ENCODE peak calls at places on chromosome 20, in five cellular contexts. I is IMR-90, M is HepG2, H is A549, W is SK-N-SH. R is an unnamed sample.

GRCh38 chr20:419556-420168 is 11.6 kb downstream of the RBCK1 start:
- DNase-seq in I (no peak), M (no peak), H (no peak), W (no peak), R (no peak)

GRCh38 chr20:23649242-23649641 is 11.5 kb upstream of the CST3 start:
- DNase-seq in I (no peak), M (no peak), H (no peak), W (no peak), R (no peak)

GRCh38 chr20:57708694-57709673 is 831 bp downstream of the PMEPA1 start:
- DNase-seq in I (peak), M (no peak), H (no peak), W (peak), R (no peak)

GRCh38 chr20:58647814-58648501 is 3.1 kb upstream of the STX16 start:
- DNase-seq in I (peak), M (no peak), H (no peak), W (no peak), R (no peak)

GRCh38 chr20:18005170-18005989 is 36.6 kb downstream of the MGME1 start:
- DNase-seq in I (no peak), M (no peak), H (no peak), W (no peak), R (peak)

GRCh38 chr20:59027746-59028320 is 4.3 kb downstream of the ATP5F1E start:
- DNase-seq in I (peak), M (no peak), H (no peak), W (no peak), R (no peak)

GRCh38 chr20:18496740-18497592 is at the start of gene RBBP9:
- DNase-seq in I (peak), M (peak), H (peak), W (peak), R (peak)

GRCh38 chr20:17617212-17617867 is 47.5 kb downstream of the DSTN start:
- DNase-seq in I (no peak), M (peak), H (peak), W (peak), R (no peak)

GRCh38 chr20:47885909-47886453 is 100.7 kb upstream of the SULF2 start:
- DNase-seq in I (no peak), M (no peak), H (no peak), W (no peak), R (no peak)

GRCh38 chr20:5000263-5001173 is 792 bp downstream of the SLC23A2 start:
- DNase-seq in I (peak), M (peak), H (no peak), W (peak), R (no peak)

GRCh38 chr20:60215786-60216730 is 257.8 kb downstream of the CDH26 start:
- DNase-seq in I (no peak), M (no peak), H (no peak), W (peak), R (no peak)

GRCh38 chr20:33841439-33841799 is 30.3 kb downstream of the CHMP4B start:
- DNase-seq in I (no peak), M (no peak), H (no peak), W (no peak), R (no peak)

GRCh38 chr20:5504061-5504739 is 187.4 kb upstream of the PROKR2 start:
- DNase-seq in I (no peak), M (peak), H (no peak), W (peak), R (no peak)

GRCh38 chr20:24491043-24491756 is 21.8 kb downstream of the SYNDIG1 start:
- DNase-seq in I (no peak), M (no peak), H (no peak), W (no peak), R (no peak)

GRCh38 chr20:63292904-63293303 is at the start of gene COL20A1:
- DNase-seq in I (no peak), M (no peak), H (no peak), W (peak), R (no peak)

GRCh38 chr20:13418263-13419229 is 197.5 kb downstream of the ISM1 start:
- DNase-seq in I (no peak), M (peak), H (no peak), W (no peak), R (no peak)

GRCh38 chr20:34242879-34243278 is 1.7 kb downstream of the ASIP start:
- DNase-seq in I (no peak), M (no peak), H (no peak), W (no peak), R (no peak)

GRCh38 chr20:57713505-57713903 is 3.7 kb upstream of the PMEPA1 start:
- DNase-seq in I (no peak), M (no peak), H (no peak), W (no peak), R (no peak)

GRCh38 chr20:53692465-53693067 is 98.9 kb upstream of the ZNF217 start:
- DNase-seq in I (peak), M (no peak), H (no peak), W (no peak), R (no peak)

GRCh38 chr20:23139524-23139923 is 53.4 kb upstream of the CD93 start:
- DNase-seq in I (no peak), M (no peak), H (no peak), W (no peak), R (no peak)

GRCh38 chr20:44123874-44124535 is 63.0 kb downstream of the JPH2 start:
- DNase-seq in I (no peak), M (no peak), H (no peak), W (no peak), R (no peak)

GRCh38 chr20:59030911-59031310 is 1.2 kb downstream of the ATP5F1E start:
- DNase-seq in I (no peak), M (no peak), H (no peak), W (no peak), R (no peak)

GRCh38 chr20:50868509-50869495 is 62.4 kb downstream of the ADNP start:
- DNase-seq in I (peak), M (peak), H (no peak), W (no peak), R (no peak)

GRCh38 chr20:41173161-41173721 is 35.9 kb downstream of the PLCG1 start:
- DNase-seq in I (peak), M (peak), H (peak), W (peak), R (no peak)

GRCh38 chr20:52845044-52845443 is 127.1 kb upstream of the TSHZ2 start:
- DNase-seq in I (no peak), M (no peak), H (no peak), W (no peak), R (no peak)

GRCh38 chr20:53084408-53084997 is 112.3 kb downstream of the TSHZ2 start:
- DNase-seq in I (no peak), M (no peak), H (no peak), W (no peak), R (no peak)

GRCh38 chr20:57476073-57476526 is 48.8 kb downstream of the CTCFL start:
- DNase-seq in I (no peak), M (no peak), H (no peak), W (no peak), R (peak)

GRCh38 chr20:33137195-33137594 is 30.8 kb upstream of the BPIFA2 start:
- DNase-seq in I (no peak), M (no peak), H (no peak), W (no peak), R (no peak)

GRCh38 chr20:44527716-44528199 is 5.9 kb upstream of the SERINC3 start:
- DNase-seq in I (no peak), M (peak), H (no peak), W (no peak), R (no peak)

GRCh38 chr20:22403860-22404608 is 180.3 kb downstream of the FOXA2 start:
- DNase-seq in I (no peak), M (peak), H (no peak), W (no peak), R (no peak)

GRCh38 chr20:58407201-58407873 is 18.3 kb downstream of the VAPB start:
- DNase-seq in I (peak), M (no peak), H (no peak), W (no peak), R (no peak)

GRCh38 chr20:24164360-24164759 is 175.8 kb upstream of the GGTLC1 start:
- DNase-seq in I (no peak), M (peak), H (peak), W (peak), R (no peak)

GRCh38 chr20:41275181-41275793 is 42.2 kb downstream of the ZHX3 start:
- DNase-seq in I (peak), M (no peak), H (no peak), W (no peak), R (no peak)

GRCh38 chr20:59988141-59988540 is 29.9 kb downstream of the CDH26 start:
- DNase-seq in I (peak), M (no peak), H (peak), W (no peak), R (no peak)

GRCh38 chr20:20781029-20781428 is 68.6 kb upstream of the RALGAPA2 start:
- DNase-seq in I (no peak), M (no peak), H (no peak), W (no peak), R (no peak)

GRCh38 chr20:40477805-40478204 is 211.2 kb downstream of the MAFB start:
- DNase-seq in I (no peak), M (no peak), H (no peak), W (no peak), R (no peak)

GRCh38 chr20:57620274-57620990 is at the start of gene ZBP1:
- DNase-seq in I (no peak), M (no peak), H (no peak), W (no peak), R (peak)

GRCh38 chr20:24475356-24475755 is 5.9 kb downstream of the SYNDIG1 start:
- DNase-seq in I (no peak), M (no peak), H (no peak), W (no peak), R (no peak)

GRCh38 chr20:9570612-9571011 is 56.2 kb downstream of the LAMP5 start:
- DNase-seq in I (no peak), M (no peak), H (no peak), W (peak), R (no peak)

GRCh38 chr20:9571783-9572182 is 57.4 kb downstream of the LAMP5 start:
- DNase-seq in I (no peak), M (no peak), H (no peak), W (peak), R (no peak)

GRCh38 chr20:9565910-9566550 is 51.6 kb downstream of the LAMP5 start:
- DNase-seq in I (no peak), M (no peak), H (no peak), W (no peak), R (no peak)
- TF ChIP-seq RAD21 in I (no peak), M (no peak), H (no peak), W (no peak), R (no peak)

GRCh38 chr20:49320460-49320859 is 42.6 kb upstream of the ZNFX1 start:
- DNase-seq in I (peak), M (peak), H (peak), W (peak), R (no peak)

GRCh38 chr20:49325981-49326380 is 48.1 kb upstream of the ZNFX1 start:
- DNase-seq in I (peak), M (no peak), H (no peak), W (no peak), R (no peak)

GRCh38 chr20:49324306-49324705 is 46.4 kb upstream of the ZNFX1 start:
- DNase-seq in I (no peak), M (no peak), H (no peak), W (no peak), R (no peak)

GRCh38 chr20:49319204-49319809 is 41.5 kb upstream of the ZNFX1 start:
- DNase-seq in I (no peak), M (no peak), H (no peak), W (no peak), R (no peak)

GRCh38 chr20:49323622-49324238 is 45.9 kb upstream of the ZNFX1 start:
- DNase-seq in I (peak), M (peak), H (no peak), W (peak), R (no peak)
- TF ChIP-seq RAD21 in I (peak), M (no peak), H (peak), W (peak), R (peak)

GRCh38 chr20:46555370-46555956 is 5.0 kb upstream of the OCSTAMP start:
- DNase-seq in I (no peak), M (no peak), H (no peak), W (no peak), R (no peak)

GRCh38 chr20:46550441-46550840 is at the start of gene OCSTAMP:
- DNase-seq in I (no peak), M (no peak), H (no peak), W (no peak), R (no peak)

GRCh38 chr20:46551508-46552280 is 1.2 kb upstream of the OCSTAMP start:
- DNase-seq in I (no peak), M (peak), H (no peak), W (no peak), R (no peak)

GRCh38 chr20:46554850-46555249 is 4.4 kb upstream of the OCSTAMP start:
- DNase-seq in I (no peak), M (no peak), H (no peak), W (no peak), R (no peak)

DNA sequence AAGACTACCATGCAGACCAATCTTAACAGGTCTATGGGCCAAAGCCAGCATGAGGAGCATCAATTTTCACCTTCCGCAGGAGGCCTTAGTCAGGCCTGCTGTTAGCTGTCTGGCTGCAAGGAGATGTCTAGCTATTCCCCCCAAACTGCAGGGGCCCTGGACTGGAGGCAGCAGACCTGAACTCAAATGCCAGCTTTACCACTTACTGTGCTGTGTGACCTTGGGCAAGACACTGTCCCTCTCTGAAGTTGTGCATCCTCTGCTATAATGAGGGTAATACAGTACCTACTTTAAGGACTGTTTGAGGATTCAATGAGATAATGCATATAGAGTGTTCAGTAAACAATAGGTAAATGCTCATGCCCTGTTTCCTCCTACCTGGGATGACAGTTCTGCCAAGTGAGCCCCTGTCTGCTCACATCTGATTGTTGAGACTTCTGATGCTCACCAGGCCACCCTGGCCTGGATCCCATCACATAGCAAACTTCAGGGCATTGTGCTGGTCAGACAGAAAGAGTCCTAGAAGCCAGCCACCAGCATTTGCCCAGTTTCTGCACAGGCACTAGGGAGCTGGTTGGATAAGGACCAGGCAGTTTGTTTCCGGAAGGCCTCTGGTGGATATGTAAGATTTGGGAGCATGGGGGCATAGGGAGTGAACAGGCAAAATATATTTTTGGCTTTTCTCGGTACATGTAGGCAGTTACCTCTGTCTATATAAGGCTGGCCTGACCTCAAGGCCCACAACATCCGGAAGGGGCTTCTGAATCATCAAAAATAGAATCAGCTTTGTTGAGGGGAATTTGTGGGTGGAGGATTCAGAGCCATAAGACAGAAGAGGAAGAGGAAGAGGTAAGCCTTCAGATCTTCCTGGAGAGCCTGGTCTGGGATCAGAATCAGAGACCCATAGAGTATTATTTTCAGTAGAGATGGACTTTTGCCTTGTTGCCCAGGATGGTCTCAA is 2.3 kb upstream of the OCSTAMP start:
- DNase-seq in I (no peak), M (no peak), H (no peak), W (no peak), R (peak)
- TF ChIP-seq RAD21 in I (no peak), M (no peak), H (no peak), W (no peak), R (no peak)

DNA sequence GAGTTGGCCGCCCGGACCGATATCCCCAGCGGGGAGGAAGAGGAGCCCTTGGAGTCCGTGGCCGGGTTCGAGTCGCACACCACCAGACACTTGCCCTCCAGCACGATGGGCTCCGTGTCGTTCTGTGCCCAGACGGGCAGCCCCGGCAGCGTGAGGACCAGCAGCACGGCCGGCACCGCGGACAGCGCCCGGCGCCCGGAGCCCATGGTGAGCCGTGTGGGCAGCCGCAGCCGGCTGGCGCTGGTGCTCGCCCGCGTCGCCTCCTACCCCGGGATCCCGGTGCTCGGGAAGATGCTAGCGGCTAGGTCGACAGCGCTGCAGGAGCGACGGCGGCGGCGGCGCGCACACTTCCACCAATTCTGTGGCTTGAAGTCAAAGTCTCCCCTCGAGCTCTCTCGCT is 1.4 kb downstream of the CBLN4 start:
- DNase-seq in I (no peak), M (no peak), H (no peak), W (peak), R (no peak)
- TF ChIP-seq RAD21 in I (no peak), M (no peak), H (no peak), W (no peak), R (no peak)

GRCh38 chr20:37879003-37879599 is 23.8 kb upstream of the VSTM2L start:
- DNase-seq in I (no peak), M (no peak), H (no peak), W (no peak), R (no peak)

GRCh38 chr20:37879843-37880242 is 23.1 kb upstream of the VSTM2L start:
- DNase-seq in I (no peak), M (no peak), H (no peak), W (no peak), R (no peak)

GRCh38 chr20:37881601-37882343 is 21.2 kb upstream of the VSTM2L start:
- DNase-seq in I (no peak), M (no peak), H (no peak), W (peak), R (no peak)

GRCh38 chr20:37882961-37883712 is 19.8 kb upstream of the VSTM2L start:
- DNase-seq in I (no peak), M (peak), H (no peak), W (no peak), R (no peak)

GRCh38 chr20:37880726-37881591 is 22.0 kb upstream of the VSTM2L start:
- DNase-seq in I (no peak), M (peak), H (no peak), W (peak), R (no peak)
- TF ChIP-seq RAD21 in I (no peak), M (no peak), H (no peak), W (peak), R (no peak)

R was measured in GM12878.